ENCODE peak calls at places on chromosome 7, in six cellular contexts. One of them, this sample, is unnamed.
A peak's percentile ranks its signal among the peaks of the same experiment; 100 is the strongest.

GRCh38 chr7:79063019-79063698 is 390.3 kb downstream of the MAGI2 start:
- DNase-seq in fibroblast of pulmonary artery: no peak
- DNase-seq in fibroblast of mammary gland: peak; percentile 14
- DNase-seq in OCI-LY7: no peak
- DNase-seq in right atrium auricular region: no peak
- DNase-seq in fibroblast of villous mesenchyme: no peak
- DNase-seq in this sample: no peak

GRCh38 chr7:110790992-110791391 is 299.9 kb upstream of the LRRN3 start:
- DNase-seq in fibroblast of mammary gland: no peak
- DNase-seq in OCI-LY7: no peak
- DNase-seq in right atrium auricular region: no peak
- DNase-seq in fibroblast of pulmonary artery: no peak
- DNase-seq in fibroblast of villous mesenchyme: no peak
- DNase-seq in this sample: no peak

GRCh38 chr7:146116452-146117219 is at the start of gene CNTNAP2:
- DNase-seq in fibroblast of pulmonary artery: peak; percentile 59
- DNase-seq in right atrium auricular region: no peak
- DNase-seq in fibroblast of villous mesenchyme: no peak
- DNase-seq in OCI-LY7: no peak
- DNase-seq in fibroblast of mammary gland: peak; percentile 12
- DNase-seq in this sample: peak; percentile 31

GRCh38 chr7:909358-910329 is 33.3 kb downstream of the GET4 start:
- DNase-seq in fibroblast of pulmonary artery: peak; percentile 48
- DNase-seq in OCI-LY7: peak; percentile 64
- DNase-seq in fibroblast of mammary gland: no peak
- DNase-seq in fibroblast of villous mesenchyme: peak; percentile 30
- DNase-seq in right atrium auricular region: peak; percentile 80
- DNase-seq in this sample: peak; percentile 24

GRCh38 chr7:4739528-4739992 is 35.9 kb upstream of the AP5Z1 start:
- DNase-seq in OCI-LY7: no peak
- DNase-seq in fibroblast of pulmonary artery: peak; percentile 81
- DNase-seq in fibroblast of villous mesenchyme: peak; percentile 85
- DNase-seq in fibroblast of mammary gland: peak; percentile 64
- DNase-seq in right atrium auricular region: peak; percentile 73
- DNase-seq in this sample: peak; percentile 75

GRCh38 chr7:2660359-2661095 is 27.5 kb upstream of the AMZ1 start:
- DNase-seq in right atrium auricular region: no peak
- DNase-seq in fibroblast of villous mesenchyme: no peak
- DNase-seq in OCI-LY7: no peak
- DNase-seq in fibroblast of mammary gland: no peak
- DNase-seq in fibroblast of pulmonary artery: no peak
- DNase-seq in this sample: no peak

GRCh38 chr7:116544488-116544887 is 19.7 kb downstream of the CAV1 start:
- DNase-seq in fibroblast of pulmonary artery: no peak
- DNase-seq in fibroblast of mammary gland: no peak
- DNase-seq in right atrium auricular region: no peak
- DNase-seq in fibroblast of villous mesenchyme: no peak
- DNase-seq in OCI-LY7: no peak
- DNase-seq in this sample: no peak

GRCh38 chr7:101537205-101537604 is 91.9 kb downstream of the MYL10 start:
- DNase-seq in fibroblast of pulmonary artery: no peak
- DNase-seq in fibroblast of mammary gland: peak; percentile 34
- DNase-seq in right atrium auricular region: no peak
- DNase-seq in OCI-LY7: no peak
- DNase-seq in fibroblast of villous mesenchyme: peak; percentile 36
- DNase-seq in this sample: no peak

GRCh38 chr7:54864718-54865117 is 105.7 kb upstream of the SEC61G start:
- DNase-seq in fibroblast of mammary gland: no peak
- DNase-seq in fibroblast of villous mesenchyme: no peak
- DNase-seq in right atrium auricular region: no peak
- DNase-seq in fibroblast of pulmonary artery: no peak
- DNase-seq in OCI-LY7: no peak
- DNase-seq in this sample: no peak

GRCh38 chr7:154613811-154614210 is 389.1 kb downstream of the PAXIP1 start:
- DNase-seq in OCI-LY7: no peak
- DNase-seq in fibroblast of villous mesenchyme: no peak
- DNase-seq in right atrium auricular region: no peak
- DNase-seq in fibroblast of mammary gland: no peak
- DNase-seq in fibroblast of pulmonary artery: no peak
- DNase-seq in this sample: no peak

GRCh38 chr7:80155374-80155773 is 20.7 kb downstream of the GNAI1 start:
- DNase-seq in right atrium auricular region: no peak
- DNase-seq in OCI-LY7: no peak
- DNase-seq in fibroblast of mammary gland: no peak
- DNase-seq in fibroblast of villous mesenchyme: no peak
- DNase-seq in fibroblast of pulmonary artery: no peak
- DNase-seq in this sample: no peak

GRCh38 chr7:127447326-127447945 is 54.9 kb upstream of the ZNF800 start:
- DNase-seq in OCI-LY7: peak; percentile 82
- DNase-seq in fibroblast of pulmonary artery: peak; percentile 46
- DNase-seq in fibroblast of mammary gland: peak; percentile 68
- DNase-seq in fibroblast of villous mesenchyme: peak; percentile 44
- DNase-seq in right atrium auricular region: no peak
- DNase-seq in this sample: peak; percentile 16

GRCh38 chr7:131370523-131370968 is 42.9 kb downstream of the MKLN1 start:
- DNase-seq in fibroblast of mammary gland: peak; percentile 15
- DNase-seq in fibroblast of villous mesenchyme: peak; percentile 45
- DNase-seq in fibroblast of pulmonary artery: peak; percentile 53
- DNase-seq in right atrium auricular region: no peak
- DNase-seq in OCI-LY7: peak; percentile 35
- DNase-seq in this sample: peak; percentile 63

GRCh38 chr7:22123139-22123538 is 177.4 kb upstream of the CDCA7L start:
- DNase-seq in fibroblast of villous mesenchyme: no peak
- DNase-seq in OCI-LY7: no peak
- DNase-seq in right atrium auricular region: peak; percentile 66
- DNase-seq in fibroblast of mammary gland: no peak
- DNase-seq in fibroblast of pulmonary artery: peak; percentile 18
- DNase-seq in this sample: no peak

GRCh38 chr7:100472121-100472851 is 6.7 kb downstream of the TSC22D4 start:
- DNase-seq in right atrium auricular region: no peak
- DNase-seq in fibroblast of villous mesenchyme: no peak
- DNase-seq in fibroblast of mammary gland: no peak
- DNase-seq in fibroblast of pulmonary artery: no peak
- DNase-seq in OCI-LY7: no peak
- DNase-seq in this sample: no peak

GRCh38 chr7:37448637-37449331 is at the start of gene ELMO1:
- DNase-seq in fibroblast of mammary gland: peak; percentile 46
- DNase-seq in OCI-LY7: peak; percentile 89
- DNase-seq in fibroblast of villous mesenchyme: peak; percentile 16
- DNase-seq in right atrium auricular region: peak; percentile 87
- DNase-seq in fibroblast of pulmonary artery: peak; percentile 44
- DNase-seq in this sample: peak; percentile 22
- TF ChIP-seq CTCF in fibroblast of mammary gland: peak; percentile 27
- TF ChIP-seq CTCF in OCI-LY7: peak; percentile 67
- TF ChIP-seq CTCF in fibroblast of villous mesenchyme: peak; percentile 26
- TF ChIP-seq CTCF in right atrium auricular region: peak; percentile 44
- TF ChIP-seq CTCF in fibroblast of pulmonary artery: peak; percentile 29
- TF ChIP-seq CTCF in this sample: peak; percentile 25

DNA sequence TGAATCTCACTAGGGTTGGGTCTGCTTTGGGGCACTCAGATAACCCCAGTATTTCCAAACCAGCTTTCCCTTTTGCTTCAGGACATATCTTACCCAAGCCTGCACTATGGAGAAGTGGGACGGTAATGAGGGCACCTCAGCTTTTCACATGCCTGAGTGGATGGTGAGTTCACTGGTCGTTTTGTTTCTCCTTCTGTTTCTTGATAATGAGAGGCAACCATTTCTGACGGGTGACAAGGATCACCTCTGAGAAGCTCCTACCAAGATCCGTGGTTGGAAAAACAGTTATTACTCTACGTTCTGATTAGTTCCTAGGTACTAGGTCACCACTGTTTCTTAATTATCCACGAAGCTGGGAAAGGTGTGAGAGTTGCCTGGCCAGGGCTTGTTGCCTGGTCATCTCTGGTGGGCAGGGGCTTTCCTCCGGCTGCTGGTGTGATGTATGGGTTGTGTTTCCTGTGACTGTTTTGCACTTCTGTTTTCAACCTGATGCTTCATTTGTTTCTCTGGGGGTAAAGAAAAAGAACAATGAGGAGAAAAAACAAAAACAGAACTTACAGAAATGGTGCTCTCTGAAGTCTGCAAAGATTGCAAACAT is 65.7 kb upstream of the STRIP2 start:
- DNase-seq in fibroblast of mammary gland: no peak
- DNase-seq in OCI-LY7: peak; percentile 10
- DNase-seq in right atrium auricular region: no peak
- DNase-seq in fibroblast of villous mesenchyme: no peak
- DNase-seq in fibroblast of pulmonary artery: no peak
- DNase-seq in this sample: no peak
- H3K4me3 ChIP-seq in fibroblast of mammary gland: no peak overlapping the region
- H3K4me3 ChIP-seq in OCI-LY7: no peak overlapping the region
- H3K4me3 ChIP-seq in right atrium auricular region: no peak overlapping the region
- H3K4me3 ChIP-seq in fibroblast of villous mesenchyme: no peak overlapping the region
- H3K4me3 ChIP-seq in fibroblast of pulmonary artery: no peak overlapping the region
- H3K4me3 ChIP-seq in this sample: no peak overlapping the region

GRCh38 chr7:152675761-152676636 is at the start of gene XRCC2:
- DNase-seq in OCI-LY7: peak; percentile 93
- DNase-seq in fibroblast of pulmonary artery: peak; percentile 91
- DNase-seq in fibroblast of mammary gland: peak; percentile 84
- DNase-seq in fibroblast of villous mesenchyme: peak; percentile 89
- DNase-seq in right atrium auricular region: peak; percentile 87
- DNase-seq in this sample: peak; percentile 90
- TF ChIP-seq CTCF in OCI-LY7: no peak
- TF ChIP-seq CTCF in fibroblast of pulmonary artery: no peak
- TF ChIP-seq CTCF in fibroblast of mammary gland: no peak
- TF ChIP-seq CTCF in fibroblast of villous mesenchyme: no peak
- TF ChIP-seq CTCF in right atrium auricular region: no peak
- TF ChIP-seq CTCF in this sample: no peak

GRCh38 chr7:142790056-142790455 is 19.3 kb downstream of the PRSS2 start:
- DNase-seq in right atrium auricular region: no peak
- DNase-seq in OCI-LY7: no peak
- DNase-seq in fibroblast of mammary gland: no peak
- DNase-seq in fibroblast of pulmonary artery: no peak
- DNase-seq in fibroblast of villous mesenchyme: no peak
- DNase-seq in this sample: no peak
- H3K4me3 ChIP-seq in right atrium auricular region: no peak overlapping the region
- H3K4me3 ChIP-seq in OCI-LY7: no peak overlapping the region
- H3K4me3 ChIP-seq in fibroblast of mammary gland: no peak overlapping the region
- H3K4me3 ChIP-seq in fibroblast of pulmonary artery: no peak overlapping the region
- H3K4me3 ChIP-seq in fibroblast of villous mesenchyme: no peak overlapping the region
- H3K4me3 ChIP-seq in this sample: no peak overlapping the region

DNA sequence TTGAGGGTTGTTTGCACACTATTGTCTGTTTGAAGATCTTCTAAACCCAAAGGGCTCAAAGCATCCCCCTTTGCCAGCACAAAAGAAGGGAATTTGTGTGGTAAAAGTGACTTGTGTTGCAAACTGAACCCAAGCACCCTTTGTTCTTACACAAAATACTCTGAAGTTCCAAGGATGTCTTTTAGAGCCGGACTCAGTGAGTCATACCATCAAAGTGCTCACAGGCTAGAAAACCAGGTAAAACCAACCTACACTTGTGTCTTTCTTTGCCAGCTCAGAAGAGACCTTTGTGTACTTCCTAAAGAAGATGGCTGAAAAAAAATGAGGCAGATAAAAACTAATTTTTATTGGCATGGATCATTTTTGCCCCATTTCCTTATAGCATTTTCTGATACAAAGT is 128.5 kb upstream of the FZD1 start:
- DNase-seq in right atrium auricular region: no peak
- DNase-seq in OCI-LY7: no peak
- DNase-seq in fibroblast of villous mesenchyme: no peak
- DNase-seq in fibroblast of pulmonary artery: no peak
- DNase-seq in fibroblast of mammary gland: peak; percentile 5
- DNase-seq in this sample: peak; percentile 16
- TF ChIP-seq CTCF in right atrium auricular region: no peak
- TF ChIP-seq CTCF in OCI-LY7: no peak
- TF ChIP-seq CTCF in fibroblast of villous mesenchyme: no peak
- TF ChIP-seq CTCF in fibroblast of pulmonary artery: no peak
- TF ChIP-seq CTCF in fibroblast of mammary gland: no peak
- TF ChIP-seq CTCF in this sample: no peak

GRCh38 chr7:140168816-140169215 is 8.0 kb downstream of the KDM7A start:
- DNase-seq in fibroblast of mammary gland: no peak
- DNase-seq in right atrium auricular region: no peak
- DNase-seq in fibroblast of villous mesenchyme: no peak
- DNase-seq in OCI-LY7: no peak
- DNase-seq in fibroblast of pulmonary artery: no peak
- DNase-seq in this sample: no peak

GRCh38 chr7:140160308-140160707 is 16.5 kb downstream of the KDM7A start:
- DNase-seq in right atrium auricular region: no peak
- DNase-seq in OCI-LY7: no peak
- DNase-seq in fibroblast of pulmonary artery: no peak
- DNase-seq in fibroblast of mammary gland: no peak
- DNase-seq in fibroblast of villous mesenchyme: no peak
- DNase-seq in this sample: no peak

GRCh38 chr7:140170375-140170774 is 6.4 kb downstream of the KDM7A start:
- DNase-seq in fibroblast of mammary gland: no peak
- DNase-seq in fibroblast of pulmonary artery: no peak
- DNase-seq in fibroblast of villous mesenchyme: no peak
- DNase-seq in OCI-LY7: no peak
- DNase-seq in right atrium auricular region: no peak
- DNase-seq in this sample: no peak

GRCh38 chr7:140161047-140161446 is 15.7 kb downstream of the KDM7A start:
- DNase-seq in right atrium auricular region: no peak
- DNase-seq in OCI-LY7: no peak
- DNase-seq in fibroblast of villous mesenchyme: peak; percentile 7
- DNase-seq in fibroblast of mammary gland: no peak
- DNase-seq in fibroblast of pulmonary artery: no peak
- DNase-seq in this sample: no peak

DNA sequence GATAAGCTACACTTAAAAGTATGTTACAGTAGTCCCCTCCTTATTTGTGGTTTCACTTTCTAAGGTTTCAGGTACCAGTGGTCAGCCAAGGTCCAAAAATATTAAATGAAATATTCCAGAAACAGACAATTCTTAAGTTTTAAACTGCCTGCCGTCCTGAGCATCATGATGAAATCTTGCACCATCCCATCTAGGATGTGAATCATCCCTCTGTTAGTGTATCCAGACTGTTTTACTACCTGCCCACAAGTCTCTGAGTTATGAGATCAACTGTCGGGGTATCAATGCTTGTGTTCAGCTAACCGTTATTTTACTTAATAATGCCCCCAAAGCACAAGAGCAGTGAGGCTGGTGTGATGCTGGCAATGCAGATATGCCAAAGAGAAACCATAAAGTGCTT is 11.4 kb downstream of the KDM7A start:
- DNase-seq in fibroblast of villous mesenchyme: peak; percentile 89
- DNase-seq in fibroblast of pulmonary artery: peak; percentile 70
- DNase-seq in OCI-LY7: no peak
- DNase-seq in right atrium auricular region: no peak
- DNase-seq in fibroblast of mammary gland: peak; percentile 73
- DNase-seq in this sample: peak; percentile 74
- H3K4me3 ChIP-seq in fibroblast of villous mesenchyme: no peak overlapping the region
- H3K4me3 ChIP-seq in fibroblast of pulmonary artery: no peak overlapping the region
- H3K4me3 ChIP-seq in OCI-LY7: no peak overlapping the region
- H3K4me3 ChIP-seq in right atrium auricular region: no peak overlapping the region
- H3K4me3 ChIP-seq in fibroblast of mammary gland: no peak overlapping the region
- H3K4me3 ChIP-seq in this sample: no peak overlapping the region

GRCh38 chr7:36299882-36300341 is 89.8 kb upstream of the ANLN start:
- DNase-seq in OCI-LY7: no peak
- DNase-seq in fibroblast of villous mesenchyme: no peak
- DNase-seq in fibroblast of mammary gland: no peak
- DNase-seq in right atrium auricular region: no peak
- DNase-seq in fibroblast of pulmonary artery: no peak
- DNase-seq in this sample: no peak
- TF ChIP-seq CTCF in OCI-LY7: no peak
- TF ChIP-seq CTCF in fibroblast of villous mesenchyme: no peak
- TF ChIP-seq CTCF in fibroblast of mammary gland: no peak
- TF ChIP-seq CTCF in right atrium auricular region: no peak
- TF ChIP-seq CTCF in fibroblast of pulmonary artery: no peak
- TF ChIP-seq CTCF in this sample: no peak